ENCODE peak calls at places on chromosomes 5 and 9, in seven cellular contexts. B is CD8-positive, alpha-beta memory T cell; Z is thoracic aorta; W is lung; Q is A549; D is endodermal cell; V is GM23248. L is an unnamed sample. For H3K4me1, the result is how much of the 10 kb centered on the place peaks cover.

GRCh38 chr9:117916291-117916690 is 212.1 kb downstream of the TLR4 start:
- DNase-seq in D (no peak), B (no peak), Q (no peak), Z (no peak), W (no peak), V (no peak), L (no peak)

GRCh38 chr5:90037646-90038045 is 371.9 kb downstream of the CETN3 start:
- DNase-seq in D (no peak), Q (no peak), W (no peak), B (no peak), V (no peak), Z (no peak), L (no peak)

GRCh38 chr9:89808801-89809200 is 204.0 kb downstream of the GADD45G start:
- DNase-seq in Q (no peak), V (no peak), Z (no peak), D (peak), W (no peak), B (no peak), L (no peak)

GRCh38 chr5:176481659-176482213 is 33.6 kb downstream of the FAF2 start:
- DNase-seq in Z (no peak), Q (no peak), W (no peak), D (no peak), V (no peak), B (no peak), L (no peak)

GRCh38 chr5:174352681-174353080 is 307.2 kb downstream of the NSG2 start:
- DNase-seq in Q (no peak), Z (no peak), W (no peak), D (no peak), V (no peak), B (no peak), L (no peak)

GRCh38 chr5:62259699-62260220 is 46.2 kb upstream of the KIF2A start:
- DNase-seq in Q (no peak), V (no peak), W (no peak), D (no peak), Z (no peak), B (no peak), L (no peak)

GRCh38 chr9:24545285-24545684 is 412 bp downstream of the IZUMO3 start:
- DNase-seq in B (no peak), D (peak), V (no peak), W (no peak), Q (no peak), Z (no peak), L (no peak)

GRCh38 chr5:173826179-173826920 is 61.8 kb upstream of the CPEB4 start:
- DNase-seq in W (no peak), V (no peak), Z (no peak), B (no peak), Q (no peak), D (no peak), L (no peak)

GRCh38 chr9:37036237-37037136 is 2.4 kb upstream of the PAX5 start:
- DNase-seq in Q (no peak), B (no peak), Z (no peak), V (peak), D (peak), W (no peak), L (no peak)

GRCh38 chr5:132089363-132089762 is 15.8 kb downstream of the CSF2 start:
- DNase-seq in D (no peak), Q (no peak), Z (no peak), V (no peak), B (no peak), W (no peak), L (no peak)

GRCh38 chr9:133614056-133614455 is 4.9 kb upstream of the FAM163B start:
- DNase-seq in B (no peak), D (no peak), Z (no peak), W (no peak), Q (no peak), V (no peak), L (no peak)

GRCh38 chr9:122051401-122052346 is 41.4 kb downstream of the TTLL11 start:
- DNase-seq in W (no peak), Q (no peak), Z (no peak), B (no peak), D (no peak), V (peak), L (no peak)

GRCh38 chr5:107621089-107621488 is 49.6 kb downstream of the EFNA5 start:
- DNase-seq in V (no peak), Q (no peak), D (no peak), W (no peak), Z (no peak), B (no peak), L (no peak)

GRCh38 chr5:39455645-39456044 is 30.9 kb upstream of the DAB2 start:
- DNase-seq in Z (no peak), V (no peak), D (no peak), W (no peak), B (no peak), Q (no peak), L (no peak)

GRCh38 chr9:132651259-132651658 is 18.5 kb downstream of the DDX31 start:
- DNase-seq in D (no peak), V (peak), Q (no peak), B (no peak), Z (no peak), W (no peak), L (no peak)

GRCh38 chr5:32174011-32174866 is at the start of gene GOLPH3:
- DNase-seq in B (peak), D (peak), Z (peak), V (peak), W (peak), Q (peak), L (peak)

GRCh38 chr5:147935032-147935431 is 28.7 kb upstream of the C5orf46 start:
- DNase-seq in W (no peak), Q (peak), B (no peak), V (peak), D (no peak), Z (no peak), L (no peak)

GRCh38 chr5:34585601-34586104 is 70.5 kb upstream of the RAI14 start:
- DNase-seq in W (no peak), V (peak), D (no peak), Q (peak), B (no peak), Z (no peak), L (peak)

GRCh38 chr5:102799017-102799416 is 43.9 kb downstream of the PAM start:
- DNase-seq in Q (no peak), W (no peak), B (no peak), V (peak), D (no peak), Z (no peak), L (no peak)

GRCh38 chr5:115329475-115329874 is 33.0 kb upstream of the CCDC112 start:
- DNase-seq in V (no peak), D (peak), Z (no peak), W (no peak), Q (no peak), B (no peak), L (no peak)

GRCh38 chr9:80951675-80952074 is 737.7 kb downstream of the TLE1 start:
- DNase-seq in B (no peak), Q (no peak), V (peak), Z (no peak), D (no peak), W (no peak), L (no peak)

GRCh38 chr5:127410906-127411780 is 106.3 kb upstream of the PRRC1 start:
- DNase-seq in V (no peak), W (no peak), Z (no peak), B (no peak), D (no peak), Q (no peak), L (no peak)

GRCh38 chr5:33531796-33532195 is 91.0 kb downstream of the TARS1 start:
- DNase-seq in V (no peak), B (no peak), W (no peak), Q (no peak), D (no peak), Z (no peak), L (no peak)

GRCh38 chr9:131366745-131367401 is 27.0 kb upstream of the PRRC2B start:
- DNase-seq in D (peak), Z (no peak), Q (peak), V (peak), B (no peak), W (no peak), L (no peak)

GRCh38 chr5:10018670-10019069 is 231.0 kb downstream of the ATPSCKMT start:
- DNase-seq in D (no peak), V (peak), Z (no peak), B (no peak), W (no peak), Q (peak), L (no peak)

GRCh38 chr5:116681334-116682013 is 106.9 kb upstream of the SEMA6A start:
- DNase-seq in Z (no peak), V (no peak), D (no peak), W (no peak), B (no peak), Q (no peak), L (no peak)

GRCh38 chr5:179239256-179240135 is 105.8 kb downstream of the ADAMTS2 start:
- DNase-seq in W (no peak), Q (no peak), B (no peak), V (no peak), D (peak), Z (no peak), L (peak)

GRCh38 chr9:124452841-124453585 is 2.8 kb downstream of the ADGRD2 start:
- DNase-seq in Z (no peak), V (no peak), B (no peak), Q (peak), D (no peak), W (no peak), L (no peak)

GRCh38 chr9:38414040-38414723 is 10.1 kb downstream of the IGFBPL1 start:
- DNase-seq in Z (no peak), Q (no peak), D (no peak), B (no peak), V (no peak), W (no peak), L (no peak)

GRCh38 chr9:131704195-131704983 is 35.5 kb downstream of the RAPGEF1 start:
- DNase-seq in Z (no peak), Q (no peak), B (no peak), W (no peak), V (no peak), D (no peak), L (no peak)

GRCh38 chr9:116550728-116551436 is 136.2 kb upstream of the TRIM32 start:
- DNase-seq in W (no peak), Q (no peak), B (no peak), V (peak), D (no peak), Z (no peak), L (no peak)

GRCh38 chr5:136028782-136029742 is at the start of gene TGFBI:
- DNase-seq in Z (no peak), B (no peak), W (peak), Q (peak), V (peak), D (peak), L (no peak)

GRCh38 chr5:78778538-78778937 is 130.0 kb upstream of the LHFPL2 start:
- DNase-seq in Z (no peak), V (peak), B (no peak), Q (no peak), W (no peak), D (no peak), L (no peak)

DNA sequence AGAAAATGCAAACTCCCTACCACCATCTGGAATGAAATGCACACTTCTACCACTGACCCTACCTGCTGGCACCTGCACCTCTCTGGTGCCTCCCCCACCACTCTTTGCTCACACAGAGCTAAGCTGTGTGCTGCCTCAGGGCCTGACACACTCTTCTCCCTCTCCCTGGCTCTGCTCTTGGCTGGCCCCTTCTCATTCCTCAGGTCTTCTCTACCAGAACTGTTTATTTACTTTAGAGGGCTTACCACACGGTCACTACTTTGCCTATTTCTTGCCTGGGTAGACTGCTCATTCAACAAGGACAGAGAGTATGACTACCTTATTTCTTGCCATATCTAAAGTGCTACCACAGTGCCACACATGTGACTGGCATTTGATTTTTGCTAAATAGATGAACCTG is 3.3 kb downstream of the REEP5 start:
- DNase-seq in B (no peak), W (no peak), D (no peak), Z (no peak), V (no peak), Q (no peak), L (no peak)
- H3K4me1 ChIP-seq in B (half or more), W (under half), D (under half), Z (under half), V (under half), Q (under half), L (under half)

DNA sequence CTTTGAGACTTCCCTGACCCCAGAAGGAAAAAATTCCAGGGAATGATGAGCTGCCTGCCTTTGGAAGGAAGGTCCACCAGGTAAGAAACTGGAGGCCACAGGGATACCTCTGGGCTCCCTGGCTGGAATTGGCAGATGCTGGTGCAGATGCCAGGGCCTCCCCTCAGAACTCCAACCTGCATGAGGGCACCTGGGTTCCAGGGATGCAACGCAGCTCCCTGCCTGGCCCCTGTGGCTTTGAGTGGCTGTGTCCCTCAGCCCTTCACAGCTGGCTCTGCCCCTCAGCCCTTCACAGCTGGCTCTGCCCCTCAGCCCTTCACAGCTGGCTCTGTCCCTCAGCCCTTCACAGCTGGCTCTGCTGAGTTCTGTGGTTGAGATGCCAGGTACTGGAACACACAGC is 13.9 kb downstream of the KCNMB1 start:
- DNase-seq in Q (no peak), B (no peak), Z (no peak), W (no peak), D (no peak), V (no peak), L (no peak)
- H3K4me1 ChIP-seq in Q (under half), B (under half), Z (under half), W (under half), D (under half), V (under half), L (under half)

DNA sequence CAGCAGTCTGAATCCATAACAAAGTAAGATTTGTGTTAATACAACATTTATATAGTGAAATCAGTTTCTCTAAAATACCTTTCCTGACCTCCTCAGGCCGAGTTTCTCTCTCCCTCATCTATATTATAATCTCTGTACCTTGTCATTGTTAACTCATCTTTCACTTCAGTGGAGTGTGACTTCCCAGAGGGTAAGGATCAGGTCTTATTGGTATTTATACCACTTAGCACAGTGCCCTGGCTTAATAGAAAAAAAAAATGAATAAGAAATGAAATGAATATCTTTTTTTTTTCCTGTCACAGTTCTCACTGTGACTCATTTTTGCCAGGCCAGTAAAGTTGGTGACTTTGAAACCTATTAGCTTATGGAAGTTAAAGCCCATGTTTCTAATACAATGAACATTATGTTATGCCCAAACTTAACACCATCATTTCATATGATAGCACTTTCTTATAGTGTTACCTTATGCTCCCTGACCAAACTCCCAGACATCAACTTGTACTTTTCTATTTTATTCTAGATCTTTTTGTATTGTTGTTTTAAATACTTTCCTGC is 90.1 kb downstream of the NR3C1 start:
- DNase-seq in Z (no peak), Q (no peak), W (no peak), D (no peak), B (no peak), V (peak), L (no peak)
- H3K4me1 ChIP-seq in Z (under half), Q (half or more), W (under half), D (under half), B (under half), V (half or more), L (under half)

DNA sequence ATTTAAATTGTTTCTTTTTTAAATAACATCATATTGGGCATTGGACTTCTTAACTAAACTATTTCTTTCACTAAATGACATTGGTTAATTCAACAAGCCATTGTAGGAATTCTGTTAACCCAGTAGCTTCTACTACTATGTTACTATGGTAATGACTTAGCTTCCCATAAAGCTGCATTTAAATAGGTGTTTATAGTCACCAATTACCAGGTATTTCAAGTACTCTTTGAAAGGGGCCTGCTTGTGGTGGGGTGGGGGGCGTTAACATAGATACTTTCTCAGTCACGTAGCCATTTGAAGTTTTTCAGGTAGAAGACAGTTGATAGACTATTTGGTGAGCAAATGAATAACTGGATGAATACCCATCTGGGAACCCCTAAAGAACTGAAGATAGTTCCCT is 34.0 kb downstream of the PIK3R1 start:
- DNase-seq in B (no peak), Q (no peak), V (no peak), Z (no peak), D (peak), W (no peak), L (no peak)
- H3K4me1 ChIP-seq in B (half or more), Q (under half), V (half or more), Z (under half), D (under half), W (under half), L (under half)

DNA sequence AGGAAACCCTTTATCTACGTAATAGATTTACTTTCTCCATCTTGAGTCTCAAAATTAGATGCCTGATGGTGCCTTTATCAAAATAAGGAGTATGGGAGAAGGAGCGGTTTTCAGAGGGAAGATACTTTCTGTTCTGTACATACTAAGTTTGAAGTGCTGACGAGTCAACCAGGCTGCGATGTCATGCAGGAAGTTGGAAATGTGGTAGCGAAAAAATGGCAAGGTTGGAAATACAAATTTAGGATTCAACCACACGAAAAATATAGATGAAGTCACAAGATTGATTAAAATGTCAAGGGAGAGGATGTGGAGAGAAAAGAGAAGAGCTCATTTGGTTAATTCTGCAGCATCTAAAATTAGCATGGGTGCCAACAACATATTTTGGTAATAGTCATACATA is 129.5 kb downstream of the FOXD1 start:
- DNase-seq in V (no peak), B (no peak), D (no peak), Z (no peak), W (no peak), Q (no peak), L (no peak)
- H3K4me1 ChIP-seq in V (under half), B (under half), D (under half), Z (under half), W (under half), Q (under half), L (under half)

GRCh38 chr9:8492679-8493078 is 693.1 kb upstream of the DMAC1 start:
- DNase-seq in B (no peak), Z (no peak), Q (no peak), W (no peak), D (no peak), V (no peak), L (no peak)
- H3K4me1 ChIP-seq in B (under half), Z (under half), Q (under half), W (under half), D (under half), V (under half), L (under half)

DNA sequence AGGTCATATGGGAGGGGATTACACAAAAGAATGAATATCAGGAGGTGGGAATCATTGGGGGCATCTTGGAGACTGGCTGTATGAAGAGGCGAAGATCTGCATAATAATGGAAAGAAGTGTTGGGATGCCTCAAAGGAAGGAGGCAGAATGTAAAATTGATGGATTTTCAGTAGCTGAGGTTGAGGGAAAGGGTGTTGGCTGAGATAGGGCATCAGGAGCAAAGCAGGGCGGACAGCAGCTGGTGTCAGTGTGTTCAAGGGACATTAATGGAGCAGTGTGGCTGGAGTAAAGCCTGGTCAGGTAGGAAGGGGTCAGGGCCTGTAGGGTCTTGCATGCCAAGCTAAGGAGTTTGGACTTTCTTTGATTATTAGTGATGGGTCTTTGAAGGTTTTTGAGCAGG is 65.2 kb upstream of the TNFAIP8 start:
- DNase-seq in B (no peak), Z (no peak), D (no peak), V (no peak), W (no peak), Q (no peak), L (no peak)
- H3K4me1 ChIP-seq in B (half or more), Z (under half), D (under half), V (under half), W (under half), Q (half or more), L (under half)

GRCh38 chr9:130023994-130024596 is 18.9 kb downstream of the FNBP1 start:
- DNase-seq in D (no peak), W (no peak), B (no peak), Q (no peak), V (no peak), Z (no peak), L (no peak)
- H3K4me1 ChIP-seq in D (under half), W (under half), B (half or more), Q (under half), V (under half), Z (under half), L (under half)

L was measured in breast epithelium.